ENCODE peak calls at places on chromosomes 5 and 9, in eight cellular contexts. K, C, U, V, S, E, T and D are unnamed samples.

GRCh38 chr9:122403381-122404002 is 32.7 kb downstream of the PTGS1 start:
- DNase-seq in K (no peak), C (peak), U (peak), V (no peak), S (no peak), E (no peak), T (no peak), D (no peak)

GRCh38 chr9:110330484-110331115 is 7.1 kb downstream of the TXNDC8 start:
- DNase-seq in K (no peak), C (no peak), U (peak), V (no peak), S (no peak), E (no peak), T (no peak), D (no peak)

GRCh38 chr5:41707853-41708603 is 162.2 kb downstream of the OXCT1 start:
- DNase-seq in K (no peak), C (no peak), U (peak), V (peak), S (no peak), E (peak), T (no peak), D (peak)

GRCh38 chr5:171736976-171737848 is 48.4 kb upstream of the SMIM23 start:
- DNase-seq in K (peak), C (no peak), U (peak), V (no peak), S (no peak), E (no peak), T (no peak), D (no peak)

GRCh38 chr9:111866976-111867375 is 29.6 kb upstream of the UGCG start:
- DNase-seq in K (no peak), C (no peak), U (no peak), V (no peak), S (no peak), E (peak), T (no peak), D (no peak)

GRCh38 chr5:73770601-73771025 is 144.6 kb downstream of the ARHGEF28 start:
- DNase-seq in K (no peak), C (no peak), U (no peak), V (no peak), S (no peak), E (no peak), T (no peak), D (no peak)

GRCh38 chr9:106963684-106964083 is 100.7 kb downstream of the ZNF462 start:
- DNase-seq in K (no peak), C (no peak), U (no peak), V (no peak), S (no peak), E (no peak), T (no peak), D (no peak)

GRCh38 chr5:180636403-180637075 is 12.9 kb downstream of the FLT4 start:
- DNase-seq in K (no peak), C (no peak), U (no peak), V (no peak), S (no peak), E (no peak), T (no peak), D (no peak)

GRCh38 chr9:135087899-135088347 is 455 bp downstream of the OLFM1 start:
- DNase-seq in K (no peak), C (no peak), U (no peak), V (peak), S (no peak), E (no peak), T (no peak), D (no peak)

GRCh38 chr5:125011419-125011818 is 265.0 kb upstream of the ZNF608 start:
- DNase-seq in K (no peak), C (no peak), U (no peak), V (no peak), S (no peak), E (no peak), T (no peak), D (peak)

GRCh38 chr5:6734243-6734695 is 21.0 kb downstream of the TENT4A start:
- DNase-seq in K (no peak), C (no peak), U (no peak), V (no peak), S (no peak), E (no peak), T (no peak), D (no peak)

GRCh38 chr5:78387468-78388153 is 27.2 kb downstream of the SCAMP1 start:
- DNase-seq in K (no peak), C (no peak), U (no peak), V (no peak), S (no peak), E (no peak), T (no peak), D (no peak)

GRCh38 chr5:164504141-164504772 is 998.8 kb downstream of the MAT2B start:
- DNase-seq in K (peak), C (no peak), U (peak), V (peak), S (no peak), E (peak), T (no peak), D (peak)

GRCh38 chr5:177304392-177305119 is 957 bp downstream of the PRELID1 start:
- DNase-seq in K (no peak), C (no peak), U (no peak), V (no peak), S (no peak), E (peak), T (no peak), D (no peak)

GRCh38 chr9:116693233-116693731 is 6.2 kb downstream of the TRIM32 start:
- DNase-seq in K (no peak), C (no peak), U (no peak), V (no peak), S (no peak), E (no peak), T (no peak), D (no peak)

GRCh38 chr5:139185589-139185988 is 12.6 kb downstream of the SIL1 start:
- DNase-seq in K (no peak), C (no peak), U (no peak), V (no peak), S (no peak), E (no peak), T (no peak), D (no peak)

GRCh38 chr5:82004511-82004910 is 32.7 kb downstream of the ATG10 start:
- DNase-seq in K (no peak), C (no peak), U (no peak), V (no peak), S (no peak), E (no peak), T (no peak), D (no peak)

GRCh38 chr5:112217847-112218579 is 201.1 kb downstream of the EPB41L4A start:
- DNase-seq in K (no peak), C (no peak), U (no peak), V (no peak), S (no peak), E (no peak), T (no peak), D (no peak)

GRCh38 chr9:98251554-98251953 is 3.9 kb downstream of the TBC1D2 start:
- DNase-seq in K (no peak), C (no peak), U (peak), V (no peak), S (no peak), E (no peak), T (no peak), D (no peak)